ENCODE peak calls at places on chromosomes 1 and 21, in ten cellular contexts. F, P, H, Q, A, Z, S, G, M and X are unnamed samples.

GRCh38 chr1:22787636-22788035 is 77.0 kb downstream of the EPHB2 start:
- DNase-seq in F (no peak), P (no peak), M (no peak), Q (no peak), H (no peak), G (no peak), Z (no peak), S (no peak), A (no peak), X (no peak)

GRCh38 chr1:220528049-220528678 is at the start of gene MARK1:
- DNase-seq in F (peak), S (peak), Z (peak), M (peak), P (peak), Q (peak), A (peak), G (peak), H (no peak), X (peak)

GRCh38 chr1:151347523-151348246 is 633 bp upstream of the RFX5 start:
- DNase-seq in A (no peak), G (no peak), M (no peak), P (no peak), S (no peak), F (no peak), Q (no peak), Z (no peak), H (no peak), X (no peak)

GRCh38 chr1:208524376-208524775 is 280.2 kb upstream of the PLXNA2 start:
- DNase-seq in Q (no peak), G (no peak), P (no peak), F (no peak), S (no peak), M (no peak), Z (no peak), A (no peak), H (no peak), X (no peak)

GRCh38 chr1:208264469-208265126 is 20.4 kb upstream of the PLXNA2 start:
- DNase-seq in F (no peak), Z (no peak), G (no peak), Q (no peak), H (no peak), P (no peak), S (no peak), M (no peak), A (no peak), X (no peak)

GRCh38 chr1:22569269-22569668 is 6.0 kb downstream of the EPHA8 start:
- DNase-seq in G (no peak), M (no peak), Z (no peak), P (no peak), H (no peak), F (no peak), A (no peak), Q (peak), S (no peak), X (no peak)

GRCh38 chr21:24941316-24942185 is 665.7 kb downstream of the MRPL39 start:
- DNase-seq in Z (no peak), P (no peak), Q (no peak), H (no peak), A (no peak), F (peak), S (no peak), G (no peak), M (no peak), X (no peak)

GRCh38 chr1:246566808-246567154 is 525 bp downstream of the CNST start:
- DNase-seq in F (no peak), Q (no peak), G (no peak), S (no peak), A (no peak), M (peak), Z (no peak), P (peak), H (no peak), X (peak)

GRCh38 chr1:151024540-151025146 is 11.7 kb upstream of the BNIPL start:
- DNase-seq in H (peak), Z (peak), S (peak), G (peak), Q (peak), P (peak), F (peak), A (peak), M (peak), X (peak)

GRCh38 chr1:191757003-191757402 is 401.3 kb upstream of the RGS18 start:
- DNase-seq in Z (no peak), F (no peak), P (no peak), Q (no peak), S (no peak), G (no peak), M (no peak), A (no peak), H (no peak), X (no peak)

GRCh38 chr1:25099343-25099951 is 132.9 kb downstream of the SYF2 start:
- DNase-seq in S (no peak), M (no peak), H (no peak), A (no peak), Q (no peak), F (no peak), Z (peak), G (peak), P (no peak), X (no peak)

GRCh38 chr1:55321947-55322346 is 106.8 kb upstream of the USP24 start:
- DNase-seq in Z (no peak), F (no peak), G (no peak), M (no peak), Q (no peak), S (no peak), H (peak), P (no peak), A (no peak), X (no peak)

GRCh38 chr1:58870298-58870676 is 86.4 kb upstream of the JUN start:
- DNase-seq in H (no peak), G (no peak), Z (no peak), A (no peak), F (no peak), Q (peak), M (no peak), S (no peak), P (no peak), X (no peak)

GRCh38 chr21:37106998-37107397 is 33.9 kb downstream of the TTC3 start:
- DNase-seq in P (no peak), H (no peak), M (no peak), F (no peak), Q (no peak), G (no peak), Z (no peak), A (no peak), S (no peak), X (no peak)

GRCh38 chr1:150066838-150067183 is 765 bp upstream of the VPS45 start:
- DNase-seq in Q (peak), G (no peak), F (peak), Z (peak), S (peak), A (peak), P (peak), M (peak), H (no peak), X (peak)

GRCh38 chr1:236612349-236612748 is 8.0 kb upstream of the HEATR1 start:
- DNase-seq in P (no peak), M (no peak), H (no peak), G (no peak), F (no peak), Z (no peak), Q (no peak), A (no peak), S (no peak), X (no peak)

GRCh38 chr1:152143147-152143845 is 15.7 kb downstream of the RPTN start:
- DNase-seq in Z (no peak), Q (no peak), P (no peak), F (no peak), A (no peak), H (no peak), G (peak), S (no peak), M (no peak), X (peak)

GRCh38 chr1:50271968-50272578 is 151.2 kb downstream of the DMRTA2 start:
- DNase-seq in S (peak), A (peak), Z (peak), F (no peak), Q (no peak), P (peak), M (peak), H (peak), G (no peak), X (peak)

GRCh38 chr1:66302184-66302742 is 231.7 kb upstream of the SGIP1 start:
- DNase-seq in F (no peak), Z (no peak), M (no peak), H (no peak), A (no peak), G (no peak), P (no peak), Q (no peak), S (no peak), X (no peak)

GRCh38 chr21:46298083-46298412 is 11.9 kb downstream of the YBEY start:
- DNase-seq in S (no peak), P (no peak), M (no peak), F (no peak), Z (no peak), A (no peak), Q (no peak), G (no peak), H (no peak), X (no peak)

GRCh38 chr21:34913786-34914185 is 135.3 kb downstream of the RUNX1 start:
- DNase-seq in A (no peak), M (no peak), Z (no peak), S (no peak), H (no peak), F (no peak), P (no peak), Q (no peak), G (no peak), X (no peak)

GRCh38 chr21:34910396-34910795 is 138.7 kb downstream of the RUNX1 start:
- DNase-seq in Z (no peak), H (no peak), A (no peak), G (no peak), P (no peak), M (no peak), S (no peak), F (no peak), Q (no peak), X (no peak)

GRCh38 chr21:34914239-34914638 is 134.9 kb downstream of the RUNX1 start:
- DNase-seq in P (no peak), M (no peak), Z (no peak), H (no peak), Q (no peak), A (no peak), S (no peak), G (no peak), F (no peak), X (no peak)

GRCh38 chr21:34911360-34911759 is 137.7 kb downstream of the RUNX1 start:
- DNase-seq in H (no peak), S (no peak), M (no peak), Z (no peak), G (no peak), A (no peak), F (no peak), Q (no peak), P (peak), X (no peak)

GRCh38 chr21:34912022-34912933 is 136.8 kb downstream of the RUNX1 start:
- DNase-seq in F (no peak), P (no peak), M (no peak), Z (no peak), H (no peak), Q (no peak), S (no peak), G (no peak), A (no peak), X (no peak)
- TF ChIP-seq CTCF in F (no peak), P (no peak), M (peak), Z (no peak), H (no peak), Q (no peak), S (no peak), G (peak), A (no peak), X (peak)

GRCh38 chr1:26177182-26177684 is at the start of gene CNKSR1:
- DNase-seq in Z (no peak), H (no peak), Q (peak), M (no peak), G (no peak), S (peak), A (peak), P (no peak), F (no peak), X (no peak)
- TF ChIP-seq CTCF in Z (no peak), H (no peak), Q (no peak), M (no peak), G (no peak), S (no peak), A (peak), P (no peak), F (no peak), X (no peak)

DNA sequence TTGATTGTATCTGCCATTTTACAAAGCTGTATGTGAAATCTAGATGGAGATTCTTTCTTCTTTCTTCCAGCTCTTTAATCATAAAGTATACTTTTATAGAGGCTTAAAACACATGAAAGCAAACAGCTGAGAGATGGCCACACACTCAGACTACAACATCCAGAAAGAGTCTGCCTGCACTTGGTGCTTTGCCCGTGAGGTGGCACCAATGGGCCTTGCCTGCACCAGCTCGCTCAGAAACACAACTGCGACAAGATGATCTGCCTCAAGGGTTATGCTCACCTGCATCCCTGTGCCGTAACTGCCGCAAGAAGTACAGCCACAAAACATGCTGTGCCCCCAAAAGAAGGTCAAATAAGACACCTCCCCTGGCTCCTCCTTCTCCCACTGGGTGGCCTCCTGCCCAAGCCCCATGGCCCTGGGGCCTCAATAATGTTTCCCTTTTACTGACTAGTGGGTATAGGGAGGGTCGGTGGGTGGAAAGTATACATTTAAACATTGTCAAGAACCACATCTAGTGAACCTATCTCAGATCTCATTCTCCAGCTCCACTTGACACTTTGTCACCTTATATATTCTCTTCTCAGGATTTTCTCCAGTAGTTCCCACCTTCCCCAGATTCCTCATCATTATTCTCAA is 66.7 kb upstream of the ANGPTL3 start:
- DNase-seq in Q (peak), A (peak), M (no peak), Z (peak), G (no peak), S (peak), F (no peak), H (peak), P (no peak), X (no peak)
- TF ChIP-seq CTCF in Q (peak), A (peak), M (peak), Z (peak), G (no peak), S (peak), F (no peak), H (peak), P (peak), X (no peak)

DNA sequence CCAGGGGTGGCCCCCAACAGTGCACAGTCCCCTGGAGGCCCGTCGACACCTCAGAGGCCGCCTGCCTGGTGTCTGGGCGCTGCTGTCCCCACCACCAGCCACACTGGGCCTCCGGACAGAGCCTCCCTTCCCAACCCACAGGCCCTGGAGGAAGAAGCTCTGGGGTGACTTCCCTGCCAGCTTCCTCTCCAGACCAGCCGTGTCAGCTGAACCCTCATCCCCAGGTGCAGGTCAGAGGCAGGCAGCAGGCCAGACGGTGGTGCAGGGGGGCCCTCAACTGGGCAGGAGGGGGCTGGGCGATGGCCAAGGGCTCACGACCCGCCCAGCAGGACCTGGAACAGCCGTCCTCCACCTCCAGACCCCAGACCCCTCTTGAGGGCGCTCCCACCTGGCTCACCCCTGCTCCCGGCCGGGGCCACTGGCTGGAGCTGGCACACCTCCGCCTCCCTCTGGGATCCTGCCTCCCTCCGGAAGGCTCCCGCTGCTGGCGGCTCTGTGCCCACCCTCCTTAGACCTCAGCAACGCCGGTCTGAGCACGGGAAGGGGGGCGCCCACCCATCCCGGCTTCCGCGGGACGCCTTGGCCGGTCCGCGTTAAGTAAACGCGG is 520 bp downstream of the TNFRSF18 start:
- DNase-seq in G (peak), M (no peak), P (peak), Q (peak), A (no peak), S (no peak), H (no peak), F (no peak), Z (no peak), X (no peak)
- TF ChIP-seq CTCF in G (no peak), M (no peak), P (no peak), Q (no peak), A (no peak), S (no peak), H (no peak), F (no peak), Z (no peak), X (peak)

GRCh38 chr1:177928194-177928593 is 41.7 kb downstream of the SEC16B start:
- DNase-seq in H (no peak), S (peak), M (no peak), Q (no peak), P (no peak), Z (no peak), G (no peak), A (peak), F (no peak), X (no peak)
- TF ChIP-seq CTCF in H (no peak), S (no peak), M (no peak), Q (no peak), P (no peak), Z (peak), G (no peak), A (peak), F (no peak), X (no peak)

GRCh38 chr1:71039666-71040262 is 7.9 kb downstream of the PTGER3 start:
- DNase-seq in H (no peak), Z (no peak), A (no peak), F (no peak), G (no peak), Q (no peak), S (no peak), M (no peak), P (no peak), X (no peak)
- TF ChIP-seq CTCF in H (no peak), Z (no peak), A (no peak), F (no peak), G (no peak), Q (no peak), S (no peak), M (no peak), P (no peak), X (no peak)

GRCh38 chr21:29332461-29333354 is 34.0 kb downstream of the BACH1 start:
- DNase-seq in H (no peak), P (no peak), A (no peak), M (no peak), S (no peak), G (no peak), F (no peak), Z (no peak), Q (no peak), X (no peak)

GRCh38 chr21:29335720-29336119 is 37.0 kb downstream of the BACH1 start:
- DNase-seq in Q (no peak), F (no peak), P (no peak), G (no peak), S (no peak), H (no peak), A (no peak), Z (no peak), M (no peak), X (no peak)

GRCh38 chr21:29334717-29335428 is 36.2 kb downstream of the BACH1 start:
- DNase-seq in H (no peak), G (no peak), P (no peak), F (no peak), S (no peak), Q (no peak), M (no peak), Z (no peak), A (no peak), X (no peak)

GRCh38 chr21:29330797-29331196 is 32.1 kb downstream of the BACH1 start:
- DNase-seq in F (no peak), M (no peak), G (no peak), A (no peak), H (no peak), S (no peak), Z (no peak), Q (no peak), P (no peak), X (no peak)

GRCh38 chr21:29333355-29333746 is 34.6 kb downstream of the BACH1 start:
- DNase-seq in Q (no peak), H (no peak), F (no peak), S (no peak), A (no peak), P (no peak), M (no peak), Z (no peak), G (no peak), X (no peak)
- TF ChIP-seq CTCF in Q (no peak), H (no peak), F (no peak), S (no peak), A (no peak), P (no peak), M (no peak), Z (no peak), G (no peak), X (no peak)

GRCh38 chr1:62799688-62800087 is 15.8 kb downstream of the ATG4C start:
- DNase-seq in H (no peak), Z (no peak), A (no peak), P (no peak), M (no peak), F (no peak), Q (no peak), G (no peak), S (no peak), X (no peak)
- TF ChIP-seq CTCF in H (no peak), Z (no peak), A (no peak), P (no peak), M (no peak), F (no peak), Q (no peak), G (no peak), S (no peak), X (no peak)